ENCODE peak calls at places on chromosomes 16 and 17, in seven cellular contexts. V is myocyte; L is iris pigment epithelial cell; Y is activated T-helper 9 cell treated with anti-CD3 and anti-CD28 coated beads, Interleukin-2, amount 50 U/mL, for 16 hours; A is activated CD4-positive, alpha-beta T cell treated with anti-CD3 and anti-CD28 coated beads for 48 hours; H is A172; U is AG04450. Q is an unnamed sample.

GRCh38 chr17:77373298-77374169 is 232.8 kb downstream of the SEC14L1 start:
- DNase-seq in U (no peak), H (no peak), V (no peak), L (peak), Y (no peak), A (peak), Q (no peak)

GRCh38 chr16:51155901-51156810 is 5.1 kb upstream of the SALL1 start:
- DNase-seq in H (peak), L (peak), Y (no peak), V (no peak), U (no peak), A (peak), Q (no peak)

GRCh38 chr16:27239906-27240655 is 28.5 kb downstream of the NSMCE1 start:
- DNase-seq in A (peak), H (no peak), V (no peak), L (peak), U (no peak), Y (no peak), Q (peak)

GRCh38 chr16:83676056-83676455 is 131.7 kb upstream of the HSBP1 start:
- DNase-seq in Y (no peak), L (no peak), A (no peak), V (no peak), H (no peak), U (no peak), Q (no peak)

GRCh38 chr16:17229766-17230165 is 241.0 kb downstream of the XYLT1 start:
- DNase-seq in H (no peak), U (no peak), Y (no peak), L (no peak), V (no peak), A (no peak), Q (peak)

GRCh38 chr17:19348081-19348650 is 14.4 kb downstream of the B9D1 start:
- DNase-seq in H (no peak), A (no peak), V (no peak), L (no peak), Y (no peak), U (no peak), Q (no peak)

GRCh38 chr16:49799172-49799571 is 56.7 kb downstream of the ZNF423 start:
- DNase-seq in A (no peak), L (no peak), U (no peak), Y (no peak), V (peak), H (no peak), Q (no peak)

GRCh38 chr17:40019140-40019991 is 4.1 kb downstream of the CSF3 start:
- DNase-seq in L (peak), V (no peak), A (no peak), Y (no peak), H (no peak), U (peak), Q (peak)

GRCh38 chr17:37191219-37191618 is 184.6 kb upstream of the C17orf78 start:
- DNase-seq in A (no peak), V (no peak), L (peak), U (peak), H (peak), Y (no peak), Q (peak)

GRCh38 chr17:20116683-20117309 is 107.6 kb downstream of the SPECC1 start:
- DNase-seq in A (peak), V (peak), L (peak), Y (peak), U (no peak), H (peak), Q (peak)

GRCh38 chr16:67750466-67750865 is 31.4 kb upstream of the GFOD2 start:
- DNase-seq in A (no peak), L (no peak), V (no peak), Y (no peak), H (no peak), U (no peak), Q (no peak)

GRCh38 chr17:73368085-73368631 is 56.4 kb upstream of the CDC42EP4 start:
- DNase-seq in U (no peak), H (no peak), L (no peak), V (no peak), A (no peak), Y (no peak), Q (no peak)

GRCh38 chr17:30263552-30264333 is 28.0 kb downstream of the BLMH start:
- DNase-seq in H (no peak), U (no peak), A (no peak), Y (no peak), L (peak), V (no peak), Q (peak)

GRCh38 chr17:48429638-48430586 is at the start of gene SKAP1:
- DNase-seq in L (no peak), V (no peak), Y (peak), H (no peak), U (no peak), A (peak), Q (no peak)

GRCh38 chr17:12567077-12568053 is 98.3 kb upstream of the MYOCD start:
- DNase-seq in Y (no peak), H (no peak), A (no peak), L (peak), U (no peak), V (no peak), Q (no peak)

GRCh38 chr16:50821586-50821985 is 79.7 kb downstream of the CYLD start:
- DNase-seq in U (no peak), V (no peak), A (no peak), Y (no peak), L (no peak), H (no peak), Q (no peak)

GRCh38 chr16:16782153-16782552 is 403.2 kb downstream of the NPIPA7 start:
- DNase-seq in A (no peak), L (no peak), V (no peak), U (no peak), Y (no peak), H (no peak), Q (no peak)

GRCh38 chr17:59151591-59151990 is 3.4 kb downstream of the SKA2 start:
- DNase-seq in V (no peak), U (no peak), L (peak), Y (no peak), H (no peak), A (no peak), Q (peak)

GRCh38 chr16:28136751-28137434 is 73.4 kb upstream of the GSG1L start:
- DNase-seq in A (no peak), V (peak), Y (no peak), H (no peak), L (no peak), U (no peak), Q (no peak)

GRCh38 chr16:80314042-80314441 is 226.8 kb upstream of the DYNLRB2 start:
- DNase-seq in A (no peak), Y (no peak), V (no peak), L (no peak), U (no peak), H (no peak), Q (no peak)

GRCh38 chr16:2237552-2238395 is 1.5 kb downstream of the DNASE1L2 start:
- DNase-seq in H (no peak), V (no peak), L (no peak), A (no peak), U (no peak), Y (no peak), Q (no peak)

GRCh38 chr17:81456091-81456490 is 56.5 kb downstream of the ACTG1 start:
- DNase-seq in A (no peak), V (peak), H (no peak), L (no peak), U (no peak), Y (no peak), Q (no peak)

GRCh38 chr17:2393954-2394749 is 6.7 kb downstream of the MNT start:
- DNase-seq in L (no peak), U (no peak), V (no peak), Y (no peak), A (peak), H (no peak), Q (no peak)

GRCh38 chr16:80085606-80086005 is 455.2 kb upstream of the DYNLRB2 start:
- DNase-seq in U (no peak), L (no peak), Y (no peak), A (no peak), V (no peak), H (no peak), Q (no peak)

GRCh38 chr17:31598921-31599571 is 207.6 kb downstream of the RAB11FIP4 start:
- DNase-seq in A (no peak), H (peak), U (no peak), V (no peak), Y (no peak), L (no peak), Q (no peak)

GRCh38 chr16:87419971-87420370 is 27.8 kb downstream of the MAP1LC3B start:
- DNase-seq in V (no peak), L (no peak), A (no peak), H (no peak), U (no peak), Y (no peak), Q (no peak)

GRCh38 chr16:88456356-88457292 is 3.5 kb downstream of the ZFPM1 start:
- DNase-seq in U (no peak), H (peak), Y (peak), L (no peak), V (peak), A (peak), Q (no peak)

GRCh38 chr17:16888413-16889087 is 83.4 kb downstream of the TNFRSF13B start:
- DNase-seq in A (no peak), L (no peak), U (no peak), V (no peak), Y (no peak), H (no peak), Q (no peak)

GRCh38 chr16:84844561-84845495 is 25.0 kb downstream of the CRISPLD2 start:
- DNase-seq in L (no peak), V (no peak), U (no peak), H (no peak), Y (no peak), A (no peak), Q (no peak)

GRCh38 chr17:21382560-21383495 is 6.7 kb downstream of the KCNJ12 start:
- DNase-seq in L (no peak), V (no peak), Y (no peak), U (no peak), A (no peak), H (no peak), Q (no peak)

GRCh38 chr16:25689137-25689836 is 2.5 kb upstream of the HS3ST4 start:
- DNase-seq in Y (no peak), H (no peak), L (no peak), U (no peak), A (no peak), V (no peak), Q (no peak)

GRCh38 chr16:4052801-4053662 is 63.2 kb downstream of the ADCY9 start:
- DNase-seq in H (peak), Y (no peak), A (no peak), L (peak), U (no peak), V (peak), Q (no peak)

GRCh38 chr17:16908282-16908681 is 63.6 kb downstream of the TNFRSF13B start:
- DNase-seq in V (no peak), A (no peak), L (no peak), U (no peak), Y (no peak), H (no peak), Q (no peak)

Q was measured in amniotic epithelial cell.